ENCODE peak calls at places on chromosomes 13 and 19, in nine cellular contexts. O is tibial nerve, R is A549, X is uterus, T is fibroblast of lung, K is A673, A is fibroblast of pulmonary artery, H is endodermal cell, P is GM06990. C is an unnamed sample.

GRCh38 chr13:67299072-67299635 is 69.0 kb upstream of the PCDH9 start:
- DNase-seq in O (no peak), K (no peak), P (no peak), X (no peak), A (peak), R (peak), T (peak), H (no peak), C (peak)

GRCh38 chr19:16404396-16404795 is 67.4 kb downstream of the EPS15L1 start:
- DNase-seq in O (no peak), X (no peak), K (no peak), P (no peak), T (no peak), R (no peak), H (no peak), A (no peak), C (no peak)

GRCh38 chr13:57948884-57949283 is 317.3 kb downstream of the PCDH17 start:
- DNase-seq in X (no peak), K (no peak), P (no peak), O (no peak), A (no peak), H (no peak), R (no peak), T (no peak), C (peak)

GRCh38 chr13:80955487-80955886 is 614.6 kb upstream of the SPRY2 start:
- DNase-seq in P (no peak), X (no peak), A (peak), T (peak), R (no peak), H (no peak), K (no peak), O (no peak), C (peak)

GRCh38 chr19:28920269-28921066 is 292.5 kb downstream of the UQCRFS1 start:
- DNase-seq in A (no peak), P (no peak), K (no peak), R (no peak), H (peak), T (no peak), X (no peak), O (no peak), C (no peak)

GRCh38 chr19:5621945-5622464 is 571 bp downstream of the SAFB2 start:
- DNase-seq in X (peak), H (peak), R (no peak), K (no peak), A (no peak), P (no peak), O (no peak), T (no peak), C (peak)

GRCh38 chr13:45851171-45851889 is at the start of gene SIAH3:
- DNase-seq in R (peak), A (peak), O (no peak), H (peak), T (peak), P (no peak), X (no peak), K (peak), C (peak)

GRCh38 chr13:30371649-30372265 is 50.5 kb upstream of the UBE2L5 start:
- DNase-seq in H (no peak), X (no peak), P (peak), K (no peak), A (peak), R (peak), T (peak), O (no peak), C (peak)

GRCh38 chr19:12834418-12834943 is at the start of gene RTBDN:
- DNase-seq in T (no peak), O (no peak), X (no peak), A (no peak), R (no peak), K (peak), H (peak), P (no peak), C (no peak)

GRCh38 chr13:30037766-30038165 is 187.3 kb upstream of the UBL3 start:
- DNase-seq in R (no peak), A (peak), T (peak), H (peak), K (no peak), X (no peak), O (no peak), P (no peak), C (no peak)

GRCh38 chr19:6108721-6109633 is 1.3 kb downstream of the RFX2 start:
- DNase-seq in R (peak), K (peak), P (peak), A (peak), O (peak), X (peak), T (peak), H (peak), C (peak)

GRCh38 chr13:59730026-59730425 is 433.7 kb downstream of the DIAPH3 start:
- DNase-seq in H (no peak), R (no peak), X (no peak), K (no peak), A (no peak), O (no peak), T (no peak), P (no peak), C (no peak)

GRCh38 chr13:36819064-36819810 is at the start of gene RFXAP:
- DNase-seq in A (peak), K (peak), T (peak), P (peak), O (peak), X (peak), R (peak), H (peak), C (peak)

GRCh38 chr19:3249408-3249807 is 24.9 kb downstream of the CELF5 start:
- DNase-seq in K (peak), X (no peak), T (no peak), R (peak), O (no peak), A (no peak), P (peak), H (peak), C (no peak)

GRCh38 chr13:98223741-98224140 is 46.7 kb upstream of the RNF113B start:
- DNase-seq in P (no peak), T (no peak), A (no peak), R (no peak), K (no peak), X (no peak), O (no peak), H (no peak), C (no peak)

GRCh38 chr19:58058428-58058827 is 654 bp upstream of the ZNF135 start:
- DNase-seq in T (no peak), O (no peak), K (no peak), X (no peak), H (no peak), R (no peak), P (no peak), A (no peak), C (no peak)

DNA sequence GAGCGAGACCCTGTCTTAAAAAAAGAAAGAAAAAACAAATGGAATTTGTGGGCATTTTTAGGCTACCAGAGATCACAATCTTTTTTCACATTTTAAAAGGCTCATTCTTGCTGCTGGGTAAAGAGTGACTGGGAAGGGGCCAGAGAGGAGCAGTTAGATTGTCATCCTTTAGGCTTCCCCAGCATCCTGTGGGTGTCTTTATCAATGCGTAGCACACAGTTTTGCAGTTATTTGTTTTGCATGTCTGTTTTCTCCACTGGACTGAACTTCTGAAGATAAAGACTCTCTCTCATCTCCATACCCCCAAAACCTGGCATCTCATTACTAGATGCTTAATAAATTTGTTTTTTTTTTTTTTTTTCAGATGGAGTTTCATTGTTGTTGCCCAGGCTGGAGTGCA is 2.1 kb upstream of the UTP14C start:
- DNase-seq in P (no peak), R (no peak), X (no peak), O (no peak), H (no peak), K (no peak), T (no peak), A (no peak), C (no peak)
- TF ChIP-seq CTCF in P (no peak), R (no peak), X (no peak), O (no peak), H (no peak), K (no peak), T (no peak), A (no peak), C (no peak)

GRCh38 chr19:10816691-10817090 is 19.3 kb downstream of the TMED1 start:
- DNase-seq in X (no peak), A (no peak), P (no peak), T (no peak), O (no peak), R (no peak), K (no peak), H (peak), C (no peak)
- H3K4me3 ChIP-seq in X (peak), A (peak), P (no peak), T (peak), O (peak), R (no peak), K (no peak), H (no peak), C (no peak)

GRCh38 chr13:97020689-97021240 is 26.5 kb upstream of the OXGR1 start:
- DNase-seq in T (no peak), A (no peak), H (no peak), X (no peak), O (no peak), K (no peak), R (no peak), P (no peak), C (no peak)

GRCh38 chr13:97017322-97017721 is 23.0 kb upstream of the OXGR1 start:
- DNase-seq in O (no peak), K (no peak), R (no peak), H (no peak), A (no peak), P (no peak), T (no peak), X (no peak), C (no peak)

GRCh38 chr13:97020194-97020593 is 25.9 kb upstream of the OXGR1 start:
- DNase-seq in R (no peak), P (no peak), T (no peak), X (no peak), A (no peak), O (no peak), K (no peak), H (no peak), C (no peak)

GRCh38 chr13:97015661-97016350 is 21.5 kb upstream of the OXGR1 start:
- DNase-seq in K (no peak), X (no peak), A (no peak), P (no peak), O (no peak), H (no peak), R (no peak), T (peak), C (no peak)

DNA sequence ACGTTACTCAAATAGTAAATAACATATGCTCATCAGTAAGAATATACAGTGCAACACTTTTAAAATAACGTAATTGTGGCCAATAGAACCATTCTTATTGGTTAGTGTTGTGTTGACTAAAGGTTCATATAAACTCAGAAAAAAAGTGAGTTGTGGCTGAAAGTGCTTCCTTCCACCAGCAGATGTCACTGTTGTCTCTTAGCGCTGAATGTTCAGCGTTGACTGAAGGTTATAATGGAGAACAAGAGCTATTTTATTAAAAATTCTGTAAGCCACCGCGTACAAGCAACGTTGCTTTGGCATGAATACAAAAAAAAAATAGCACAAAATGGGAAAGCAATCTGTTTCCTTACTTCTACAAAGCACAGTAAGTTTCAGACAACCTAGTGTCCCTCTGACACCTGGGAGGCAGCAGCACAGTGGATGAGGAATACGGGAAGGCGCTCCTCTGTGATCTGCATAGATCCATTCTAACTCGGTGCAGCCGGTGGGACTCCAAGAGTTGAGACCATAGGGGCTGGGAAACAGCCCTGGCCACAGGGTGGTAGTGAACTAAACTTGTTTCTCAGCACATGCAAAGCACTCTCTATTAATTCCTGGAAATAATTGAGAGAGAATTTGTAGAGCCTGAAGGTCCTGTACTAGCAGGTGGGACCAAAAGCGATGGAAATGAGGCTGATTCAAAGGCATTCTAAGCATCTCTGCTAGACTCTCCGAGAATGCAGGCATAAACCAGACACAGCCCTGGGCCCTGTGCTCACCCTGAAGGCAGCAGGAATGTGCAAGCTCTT is 23.9 kb upstream of the OXGR1 start:
- DNase-seq in O (no peak), T (peak), H (peak), X (no peak), P (no peak), A (peak), K (peak), R (peak), C (peak)
- TF ChIP-seq CTCF in O (peak), T (peak), H (peak), X (peak), P (peak), A (peak), K (peak), R (peak), C (peak)

GRCh38 chr19:50420127-50420526 is 1.4 kb downstream of the SPIB start:
- DNase-seq in H (no peak), P (no peak), A (no peak), O (no peak), T (no peak), K (no peak), R (no peak), X (no peak), C (no peak)
- H3K4me3 ChIP-seq in H (no peak), P (peak), A (no peak), O (no peak), T (no peak), K (no peak), R (no peak), X (no peak), C (no peak)

DNA sequence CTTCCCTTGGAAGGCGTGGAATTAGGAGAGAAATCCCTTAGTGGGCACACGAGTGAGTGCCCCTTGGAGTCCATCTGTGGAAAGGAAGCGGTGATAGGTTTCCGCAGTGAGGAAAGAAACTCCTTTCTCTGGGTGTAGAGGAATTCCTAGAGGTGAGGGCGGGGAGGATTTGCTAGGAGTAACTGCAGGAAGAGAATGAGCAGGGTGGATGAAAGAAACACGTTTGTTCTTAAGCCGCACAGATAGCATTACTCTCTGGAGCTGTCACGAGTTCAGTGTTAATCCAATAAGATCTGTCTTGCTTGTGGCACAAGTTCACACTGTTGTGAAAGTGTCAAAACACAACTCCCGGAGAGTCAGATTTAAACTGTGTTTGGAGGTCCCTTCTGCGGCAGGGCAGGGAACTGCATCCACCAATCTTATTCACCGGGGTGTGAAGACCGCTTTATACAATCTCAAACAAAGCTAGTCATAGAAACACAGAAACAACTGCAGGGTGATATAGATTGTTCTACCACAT is 1.2 kb downstream of the KL start:
- DNase-seq in A (peak), R (peak), T (peak), X (peak), O (peak), P (peak), H (peak), K (peak), C (peak)
- TF ChIP-seq CTCF in A (peak), R (peak), T (peak), X (peak), O (peak), P (peak), H (peak), K (peak), C (peak)

GRCh38 chr13:32425158-32425557 is 2.8 kb downstream of the N4BP2L1 start:
- DNase-seq in R (no peak), O (no peak), A (no peak), K (no peak), X (no peak), H (no peak), T (no peak), P (no peak), C (no peak)
- H3K4me3 ChIP-seq in R (no peak), O (no peak), A (no peak), K (no peak), X (no peak), H (no peak), T (no peak), P (peak), C (no peak)